ENCODE peak calls at places on chromosome 2, in ten cellular contexts. One of them, this sample, is unnamed.

GRCh38 chr2:173164361-173164760 is 88.7 kb downstream of the MAP3K20 start:
- DNase-seq in activated CD8-positive, alpha-beta memory T cell treated with anti-CD3 and anti-CD28 coated beads for 4 hours: no peak
- DNase-seq in activated T-cell treated with anti-CD3 and anti-CD28 coated beads for 48 hours: no peak
- DNase-seq in activated naive CD8-positive, alpha-beta T cell treated with anti-CD3 and anti-CD28 coated beads, Interleukin-2, amount 10 ng/mL, durations not matched to agents 7 days and 5 days: no peak
- DNase-seq in mesendoderm: no peak
- DNase-seq in astrocyte of the cerebellum: no peak
- DNase-seq in HEK293T: no peak
- DNase-seq in AG04450: no peak
- DNase-seq in Daoy: no peak
- DNase-seq in lung: no peak
- DNase-seq in this sample: no peak

GRCh38 chr2:55498582-55498981 is 20.9 kb upstream of the CFAP36 start:
- DNase-seq in activated T-cell treated with anti-CD3 and anti-CD28 coated beads for 48 hours: no peak
- DNase-seq in lung: no peak
- DNase-seq in mesendoderm: no peak
- DNase-seq in activated CD8-positive, alpha-beta memory T cell treated with anti-CD3 and anti-CD28 coated beads for 4 hours: no peak
- DNase-seq in Daoy: no peak
- DNase-seq in activated naive CD8-positive, alpha-beta T cell treated with anti-CD3 and anti-CD28 coated beads, Interleukin-2, amount 10 ng/mL, durations not matched to agents 7 days and 5 days: no peak
- DNase-seq in astrocyte of the cerebellum: no peak
- DNase-seq in HEK293T: no peak
- DNase-seq in AG04450: no peak
- DNase-seq in this sample: no peak

GRCh38 chr2:28627722-28628480 is 123.7 kb upstream of the PPP1CB start:
- DNase-seq in activated T-cell treated with anti-CD3 and anti-CD28 coated beads for 48 hours: no peak
- DNase-seq in activated CD8-positive, alpha-beta memory T cell treated with anti-CD3 and anti-CD28 coated beads for 4 hours: no peak
- DNase-seq in astrocyte of the cerebellum: no peak
- DNase-seq in lung: no peak
- DNase-seq in AG04450: no peak
- DNase-seq in activated naive CD8-positive, alpha-beta T cell treated with anti-CD3 and anti-CD28 coated beads, Interleukin-2, amount 10 ng/mL, durations not matched to agents 7 days and 5 days: peak; percentile 31
- DNase-seq in Daoy: no peak
- DNase-seq in mesendoderm: no peak
- DNase-seq in HEK293T: no peak
- DNase-seq in this sample: no peak

GRCh38 chr2:76391663-76392062 is 680.9 kb upstream of the GCFC2 start:
- DNase-seq in lung: no peak
- DNase-seq in AG04450: no peak
- DNase-seq in activated T-cell treated with anti-CD3 and anti-CD28 coated beads for 48 hours: no peak
- DNase-seq in activated CD8-positive, alpha-beta memory T cell treated with anti-CD3 and anti-CD28 coated beads for 4 hours: no peak
- DNase-seq in astrocyte of the cerebellum: no peak
- DNase-seq in HEK293T: no peak
- DNase-seq in mesendoderm: no peak
- DNase-seq in activated naive CD8-positive, alpha-beta T cell treated with anti-CD3 and anti-CD28 coated beads, Interleukin-2, amount 10 ng/mL, durations not matched to agents 7 days and 5 days: no peak
- DNase-seq in Daoy: no peak
- DNase-seq in this sample: no peak

GRCh38 chr2:148680462-148680861 is 35.9 kb downstream of the EPC2 start:
- DNase-seq in HEK293T: no peak
- DNase-seq in Daoy: no peak
- DNase-seq in lung: no peak
- DNase-seq in activated naive CD8-positive, alpha-beta T cell treated with anti-CD3 and anti-CD28 coated beads, Interleukin-2, amount 10 ng/mL, durations not matched to agents 7 days and 5 days: no peak
- DNase-seq in activated T-cell treated with anti-CD3 and anti-CD28 coated beads for 48 hours: no peak
- DNase-seq in astrocyte of the cerebellum: no peak
- DNase-seq in mesendoderm: peak; percentile 10
- DNase-seq in activated CD8-positive, alpha-beta memory T cell treated with anti-CD3 and anti-CD28 coated beads for 4 hours: no peak
- DNase-seq in AG04450: no peak
- DNase-seq in this sample: no peak

GRCh38 chr2:57443985-57444501 is 602.6 kb upstream of the VRK2 start:
- DNase-seq in mesendoderm: no peak
- DNase-seq in activated CD8-positive, alpha-beta memory T cell treated with anti-CD3 and anti-CD28 coated beads for 4 hours: no peak
- DNase-seq in lung: no peak
- DNase-seq in astrocyte of the cerebellum: peak; percentile 8
- DNase-seq in activated T-cell treated with anti-CD3 and anti-CD28 coated beads for 48 hours: no peak
- DNase-seq in AG04450: no peak
- DNase-seq in Daoy: peak; percentile 56
- DNase-seq in HEK293T: no peak
- DNase-seq in activated naive CD8-positive, alpha-beta T cell treated with anti-CD3 and anti-CD28 coated beads, Interleukin-2, amount 10 ng/mL, durations not matched to agents 7 days and 5 days: no peak
- DNase-seq in this sample: no peak

GRCh38 chr2:8976419-8976818 is 27.1 kb downstream of the MBOAT2 start:
- DNase-seq in Daoy: no peak
- DNase-seq in activated naive CD8-positive, alpha-beta T cell treated with anti-CD3 and anti-CD28 coated beads, Interleukin-2, amount 10 ng/mL, durations not matched to agents 7 days and 5 days: no peak
- DNase-seq in activated T-cell treated with anti-CD3 and anti-CD28 coated beads for 48 hours: no peak
- DNase-seq in mesendoderm: no peak
- DNase-seq in lung: no peak
- DNase-seq in AG04450: no peak
- DNase-seq in HEK293T: no peak
- DNase-seq in astrocyte of the cerebellum: no peak
- DNase-seq in activated CD8-positive, alpha-beta memory T cell treated with anti-CD3 and anti-CD28 coated beads for 4 hours: no peak
- DNase-seq in this sample: no peak

GRCh38 chr2:240463274-240463865 is 27.9 kb downstream of the GPC1 start:
- DNase-seq in activated T-cell treated with anti-CD3 and anti-CD28 coated beads for 48 hours: no peak
- DNase-seq in lung: no peak
- DNase-seq in HEK293T: no peak
- DNase-seq in activated CD8-positive, alpha-beta memory T cell treated with anti-CD3 and anti-CD28 coated beads for 4 hours: no peak
- DNase-seq in AG04450: no peak
- DNase-seq in astrocyte of the cerebellum: no peak
- DNase-seq in mesendoderm: no peak
- DNase-seq in activated naive CD8-positive, alpha-beta T cell treated with anti-CD3 and anti-CD28 coated beads, Interleukin-2, amount 10 ng/mL, durations not matched to agents 7 days and 5 days: no peak
- DNase-seq in Daoy: no peak
- DNase-seq in this sample: no peak

GRCh38 chr2:108570416-108570815 is 36.1 kb downstream of the LIMS1 start:
- DNase-seq in lung: no peak
- DNase-seq in activated CD8-positive, alpha-beta memory T cell treated with anti-CD3 and anti-CD28 coated beads for 4 hours: no peak
- DNase-seq in AG04450: no peak
- DNase-seq in astrocyte of the cerebellum: no peak
- DNase-seq in Daoy: peak; percentile 76
- DNase-seq in HEK293T: no peak
- DNase-seq in activated naive CD8-positive, alpha-beta T cell treated with anti-CD3 and anti-CD28 coated beads, Interleukin-2, amount 10 ng/mL, durations not matched to agents 7 days and 5 days: no peak
- DNase-seq in mesendoderm: peak; percentile 57
- DNase-seq in activated T-cell treated with anti-CD3 and anti-CD28 coated beads for 48 hours: no peak
- DNase-seq in this sample: no peak

GRCh38 chr2:102872388-102872787 is 110.6 kb downstream of the TMEM182 start:
- DNase-seq in mesendoderm: peak; percentile 6
- DNase-seq in Daoy: no peak
- DNase-seq in astrocyte of the cerebellum: no peak
- DNase-seq in lung: no peak
- DNase-seq in activated naive CD8-positive, alpha-beta T cell treated with anti-CD3 and anti-CD28 coated beads, Interleukin-2, amount 10 ng/mL, durations not matched to agents 7 days and 5 days: no peak
- DNase-seq in activated CD8-positive, alpha-beta memory T cell treated with anti-CD3 and anti-CD28 coated beads for 4 hours: no peak
- DNase-seq in activated T-cell treated with anti-CD3 and anti-CD28 coated beads for 48 hours: no peak
- DNase-seq in HEK293T: no peak
- DNase-seq in AG04450: no peak
- DNase-seq in this sample: no peak

GRCh38 chr2:99803846-99804245 is 314.0 kb upstream of the REV1 start:
- DNase-seq in astrocyte of the cerebellum: no peak
- DNase-seq in activated T-cell treated with anti-CD3 and anti-CD28 coated beads for 48 hours: no peak
- DNase-seq in HEK293T: no peak
- DNase-seq in activated CD8-positive, alpha-beta memory T cell treated with anti-CD3 and anti-CD28 coated beads for 4 hours: no peak
- DNase-seq in activated naive CD8-positive, alpha-beta T cell treated with anti-CD3 and anti-CD28 coated beads, Interleukin-2, amount 10 ng/mL, durations not matched to agents 7 days and 5 days: no peak
- DNase-seq in mesendoderm: no peak
- DNase-seq in Daoy: no peak
- DNase-seq in AG04450: no peak
- DNase-seq in lung: no peak
- DNase-seq in this sample: no peak

GRCh38 chr2:119704670-119705120 is 25.7 kb downstream of the TMEM177 start:
- DNase-seq in activated naive CD8-positive, alpha-beta T cell treated with anti-CD3 and anti-CD28 coated beads, Interleukin-2, amount 10 ng/mL, durations not matched to agents 7 days and 5 days: no peak
- DNase-seq in AG04450: peak; percentile 13
- DNase-seq in mesendoderm: no peak
- DNase-seq in astrocyte of the cerebellum: peak; percentile 41
- DNase-seq in lung: no peak
- DNase-seq in Daoy: peak; percentile 49
- DNase-seq in HEK293T: no peak
- DNase-seq in activated CD8-positive, alpha-beta memory T cell treated with anti-CD3 and anti-CD28 coated beads for 4 hours: no peak
- DNase-seq in activated T-cell treated with anti-CD3 and anti-CD28 coated beads for 48 hours: no peak
- DNase-seq in this sample: no peak

This sample was measured in mucosa of gallbladder.